ENCODE peak calls at places on chromosome 7, in four cellular contexts. M is mesendoderm, I is neural progenitor cell, G is osteoblast. E is an unnamed sample.

GRCh38 chr7:155763721-155764431 is 48.4 kb downstream of the SHH start:
- DNase-seq in M (no peak), I (no peak), G (no peak), E (peak; percentile 75)

GRCh38 chr7:101664390-101664789 is 35.3 kb upstream of the MYL10 start:
- DNase-seq in M (peak; percentile 96), I (peak; percentile 53), G (no peak), E (no peak)

GRCh38 chr7:81887098-81887497 is 117.3 kb upstream of the HGF start:
- DNase-seq in M (no peak), I (no peak), G (no peak), E (peak; percentile 58)

GRCh38 chr7:29408841-29409243 is 154.8 kb upstream of the PRR15 start:
- DNase-seq in M (peak; percentile 69), I (peak; percentile 79), G (peak; percentile 93), E (peak; percentile 75)

GRCh38 chr7:100563809-100564400 is 9.8 kb downstream of the SAP25 start:
- DNase-seq in M (peak; percentile 81), I (peak; percentile 81), G (peak; percentile 99), E (peak; percentile 73)

GRCh38 chr7:29843738-29844137 is 37.4 kb downstream of the WIPF3 start:
- DNase-seq in M (no peak), I (no peak), G (no peak), E (no peak)

GRCh38 chr7:88218836-88219605 is 817 bp downstream of the SRI start:
- DNase-seq in M (peak; percentile 45), I (peak; percentile 62), G (peak; percentile 86), E (peak; percentile 65)

GRCh38 chr7:147485660-147486210 is 1104.8 kb upstream of the C7orf33 start:
- DNase-seq in M (no peak), I (no peak), G (no peak), E (no peak)

GRCh38 chr7:144468990-144469732 is 65.7 kb upstream of the NOBOX start:
- DNase-seq in M (no peak), I (no peak), G (no peak), E (peak; percentile 6)

GRCh38 chr7:70770154-70770553 is 361.8 kb upstream of the GALNT17 start:
- DNase-seq in M (no peak), I (no peak), G (no peak), E (no peak)

GRCh38 chr7:108805808-108806397 is 236.2 kb downstream of the DNAJB9 start:
- DNase-seq in M (peak; percentile 63), I (peak; percentile 55), G (peak; percentile 39), E (peak; percentile 24)

GRCh38 chr7:133364959-133365680 is 112.2 kb downstream of the EXOC4 start:
- DNase-seq in M (no peak), I (no peak), G (peak; percentile 41), E (no peak)

GRCh38 chr7:43584200-43584586 is 1.3 kb downstream of the STK17A start:
- DNase-seq in M (peak; percentile 42), I (peak; percentile 22), G (no peak), E (peak; percentile 81)

GRCh38 chr7:77269360-77270075 is 69.9 kb upstream of the FGL2 start:
- DNase-seq in M (no peak), I (no peak), G (peak; percentile 34), E (peak; percentile 42)

DNA sequence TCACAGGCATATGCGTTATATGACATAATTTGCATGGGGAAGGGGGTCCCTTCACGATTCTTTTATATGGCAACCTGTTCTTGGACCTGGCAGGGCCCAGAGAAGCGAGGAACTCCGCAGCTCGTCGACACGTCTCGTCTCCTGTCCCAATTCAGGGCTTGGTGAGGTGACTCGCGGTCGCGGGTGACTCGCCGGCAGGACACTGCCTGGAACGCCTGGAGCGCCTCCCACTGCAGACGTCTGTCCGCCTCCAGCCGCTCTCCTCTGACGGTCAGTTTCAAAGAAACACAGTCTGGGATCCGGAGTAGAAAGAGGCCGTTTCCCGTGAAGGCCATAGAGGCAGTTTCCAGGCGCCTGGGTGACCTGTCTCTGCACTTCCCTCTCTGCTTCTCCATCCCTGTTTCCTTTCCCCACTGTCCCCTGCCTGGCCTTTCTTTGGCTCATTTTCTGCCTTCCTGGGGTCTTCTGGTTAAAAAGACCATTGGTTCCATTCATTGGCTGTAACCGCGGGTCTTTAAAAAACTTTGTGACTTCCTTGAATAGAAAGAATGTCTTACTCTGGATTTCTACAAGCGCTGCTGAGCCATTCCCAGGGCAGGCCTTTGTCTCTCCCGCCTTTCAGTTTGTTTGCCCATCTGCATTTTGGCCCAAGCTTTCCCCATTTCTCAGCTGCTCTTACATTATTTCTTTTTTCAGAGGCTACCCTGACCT is 1.2 kb downstream of the UPP1 start:
- DNase-seq in M (peak; percentile 48), I (peak; percentile 83), G (peak; percentile 49), E (peak; percentile 65)
- H3K4me3 ChIP-seq in M (peak overlapping the region; percentile 85), I (peak overlapping the region; percentile 73), G (peak overlapping the region; percentile 82), E (peak overlapping the region; percentile 91)

GRCh38 chr7:74633451-74633921 is 24.0 kb upstream of the GTF2I start:
- DNase-seq in M (no peak), I (no peak), G (no peak), E (no peak)

GRCh38 chr7:74625446-74625845 is 32.1 kb upstream of the GTF2I start:
- DNase-seq in M (no peak), I (no peak), G (no peak), E (peak; percentile 83)

GRCh38 chr7:74622228-74622749 is 35.2 kb upstream of the GTF2I start:
- DNase-seq in M (no peak), I (no peak), G (no peak), E (no peak)

GRCh38 chr7:74623135-74623534 is 34.4 kb upstream of the GTF2I start:
- DNase-seq in M (no peak), I (no peak), G (no peak), E (no peak)

GRCh38 chr7:74627699-74628411 is 29.7 kb upstream of the GTF2I start:
- DNase-seq in M (peak; percentile 46), I (peak; percentile 91), G (peak; percentile 77), E (peak; percentile 55)
- H3K4me3 ChIP-seq in M (no peak overlapping the region), I (peak overlapping the region; percentile 18), G (peak overlapping the region; percentile 42), E (no peak overlapping the region)

GRCh38 chr7:35717013-35717412 is 22.1 kb upstream of the HERPUD2 start:
- DNase-seq in M (no peak), I (no peak), G (no peak), E (peak; percentile 27)
- H3K4me3 ChIP-seq in M (no peak overlapping the region), I (no peak overlapping the region), G (no peak overlapping the region), E (peak overlapping the region; percentile 71)

GRCh38 chr7:135977020-135977741 is at the start of gene MTPN:
- DNase-seq in M (peak; percentile 99), I (peak; percentile 97), G (peak; percentile 95), E (peak; percentile 95)

GRCh38 chr7:135971366-135971725 is 5.8 kb downstream of the MTPN start:
- DNase-seq in M (no peak), I (no peak), G (no peak), E (no peak)

GRCh38 chr7:135976312-135977019 is 693 bp downstream of the MTPN start:
- DNase-seq in M (no peak), I (no peak), G (peak; percentile 58), E (no peak)

GRCh38 chr7:135977742-135978066 is 545 bp upstream of the MTPN start:
- DNase-seq in M (no peak), I (no peak), G (no peak), E (no peak)

GRCh38 chr7:135974667-135975066 is 2.5 kb downstream of the MTPN start:
- DNase-seq in M (no peak), I (no peak), G (no peak), E (no peak)
- H3K4me3 ChIP-seq in M (no peak overlapping the region), I (no peak overlapping the region), G (no peak overlapping the region), E (no peak overlapping the region)

DNA sequence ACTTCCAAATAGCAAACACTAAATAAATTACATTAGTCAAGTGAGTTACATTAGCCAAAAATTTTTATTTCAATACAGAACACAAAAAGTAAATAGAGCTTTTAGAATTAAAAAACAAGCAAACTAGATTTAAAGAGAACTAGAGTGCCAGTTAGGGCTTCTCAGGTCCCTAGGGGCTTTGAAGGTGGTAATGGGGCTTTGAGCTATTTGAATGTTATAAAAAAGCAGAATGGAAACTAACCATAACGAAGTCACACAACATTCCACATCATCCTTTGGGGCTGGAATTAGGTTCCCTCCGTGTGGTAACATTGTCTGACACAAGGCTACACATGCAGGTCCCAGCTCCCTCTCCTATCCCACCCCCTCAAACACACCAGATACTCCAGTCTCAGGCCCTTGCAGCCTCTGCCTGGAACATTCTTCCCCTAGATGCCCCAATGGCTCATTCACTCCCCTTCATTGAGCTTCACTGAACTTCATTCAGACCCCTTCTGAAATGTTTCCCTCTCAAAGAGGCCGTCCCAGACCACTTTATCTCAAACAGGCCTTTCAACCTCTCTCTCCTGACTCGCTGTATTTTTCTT is 15.3 kb downstream of the JAZF1 start:
- DNase-seq in M (no peak), I (peak; percentile 13), G (no peak), E (no peak)
- H3K4me3 ChIP-seq in M (no peak overlapping the region), I (no peak overlapping the region), G (no peak overlapping the region), E (no peak overlapping the region)

GRCh38 chr7:134744569-134744968 is 34.9 kb upstream of the CALD1 start:
- DNase-seq in M (peak; percentile 70), I (peak; percentile 17), G (no peak), E (no peak)

GRCh38 chr7:134741901-134742635 is 37.4 kb upstream of the CALD1 start:
- DNase-seq in M (peak; percentile 98), I (peak; percentile 38), G (peak; percentile 57), E (peak; percentile 85)

GRCh38 chr7:134740364-134740763 is 39.1 kb upstream of the CALD1 start:
- DNase-seq in M (no peak), I (no peak), G (no peak), E (no peak)

GRCh38 chr7:134739362-134739761 is 40.1 kb upstream of the CALD1 start:
- DNase-seq in M (no peak), I (no peak), G (no peak), E (no peak)

GRCh38 chr7:134742688-134743350 is 36.6 kb upstream of the CALD1 start:
- DNase-seq in M (no peak), I (no peak), G (peak; percentile 82), E (peak; percentile 93)
- H3K4me3 ChIP-seq in M (no peak overlapping the region), I (no peak overlapping the region), G (peak overlapping the region; percentile 38), E (no peak overlapping the region)

E was measured in fibroblast of villous mesenchyme.